ENCODE peak calls at places on chromosomes 1 and 21, in five cellular contexts. X, L, W, G and R are unnamed samples. For H3K4me1, the result is how much of the 10 kb centered on the place peaks cover.

GRCh38 chr1:155091071-155092051 is 12.7 kb downstream of the EFNA3 start:
- DNase-seq in X (peak), L (peak), W (peak), G (peak), R (peak)

GRCh38 chr1:150072959-150073358 is 5.4 kb downstream of the VPS45 start:
- DNase-seq in X (no peak), L (no peak), W (no peak), G (no peak), R (no peak)

GRCh38 chr21:34881894-34882371 is 167.2 kb downstream of the RUNX1 start:
- DNase-seq in X (no peak), L (no peak), W (no peak), G (no peak), R (no peak)

GRCh38 chr1:116988908-116989307 is 12.7 kb upstream of the CD101 start:
- DNase-seq in X (peak), L (no peak), W (no peak), G (no peak), R (no peak)

GRCh38 chr1:30054126-30054525 is 669.3 kb downstream of the MATN1 start:
- DNase-seq in X (no peak), L (no peak), W (peak), G (no peak), R (no peak)

GRCh38 chr1:181137217-181137743 is 48.8 kb downstream of the IER5 start:
- DNase-seq in X (no peak), L (no peak), W (no peak), G (no peak), R (no peak)

GRCh38 chr1:25543425-25544242 is at the start of gene LDLRAP1:
- DNase-seq in X (peak), L (peak), W (peak), G (peak), R (peak)

GRCh38 chr1:119637719-119638118 is 10.3 kb downstream of the ZNF697 start:
- DNase-seq in X (no peak), L (no peak), W (no peak), G (no peak), R (no peak)

GRCh38 chr1:202745313-202745888 is 35.1 kb upstream of the SYT2 start:
- DNase-seq in X (no peak), L (no peak), W (no peak), G (no peak), R (no peak)

GRCh38 chr1:18957136-18957521 is 653 bp upstream of the IFFO2 start:
- DNase-seq in X (peak), L (no peak), W (no peak), G (no peak), R (peak)

GRCh38 chr1:67948155-67949075 is 102.0 kb downstream of the DIRAS3 start:
- DNase-seq in X (no peak), L (no peak), W (no peak), G (no peak), R (no peak)

GRCh38 chr1:200409203-200409760 is 554 bp downstream of the ZNF281 start:
- DNase-seq in X (peak), L (peak), W (no peak), G (peak), R (peak)
- H3K4me1 ChIP-seq in X (half or more), L (under half), W (under half), G (under half), R (under half)

DNA sequence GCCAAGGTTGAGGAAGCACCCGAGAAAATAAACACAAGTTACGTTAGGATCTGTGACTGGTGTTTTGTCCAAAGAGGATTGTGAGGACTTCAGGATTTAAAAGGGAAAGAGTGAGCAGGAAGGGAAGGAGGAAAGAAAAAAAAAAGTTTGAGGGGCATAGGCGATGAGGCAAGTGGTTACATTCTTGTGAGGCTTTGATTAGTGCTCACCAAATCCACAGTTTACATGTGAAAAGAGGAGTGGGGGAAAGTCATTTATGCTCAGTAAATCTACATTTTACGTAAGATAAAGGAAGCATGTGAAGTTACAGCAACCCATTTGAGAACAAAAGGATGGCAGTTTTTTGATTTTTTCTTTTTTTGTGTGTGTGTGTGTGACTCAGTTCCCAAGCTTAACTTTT is 121.5 kb downstream of the FGGY start:
- DNase-seq in X (no peak), L (no peak), W (peak), G (no peak), R (no peak)
- H3K4me1 ChIP-seq in X (under half), L (under half), W (under half), G (under half), R (under half)

DNA sequence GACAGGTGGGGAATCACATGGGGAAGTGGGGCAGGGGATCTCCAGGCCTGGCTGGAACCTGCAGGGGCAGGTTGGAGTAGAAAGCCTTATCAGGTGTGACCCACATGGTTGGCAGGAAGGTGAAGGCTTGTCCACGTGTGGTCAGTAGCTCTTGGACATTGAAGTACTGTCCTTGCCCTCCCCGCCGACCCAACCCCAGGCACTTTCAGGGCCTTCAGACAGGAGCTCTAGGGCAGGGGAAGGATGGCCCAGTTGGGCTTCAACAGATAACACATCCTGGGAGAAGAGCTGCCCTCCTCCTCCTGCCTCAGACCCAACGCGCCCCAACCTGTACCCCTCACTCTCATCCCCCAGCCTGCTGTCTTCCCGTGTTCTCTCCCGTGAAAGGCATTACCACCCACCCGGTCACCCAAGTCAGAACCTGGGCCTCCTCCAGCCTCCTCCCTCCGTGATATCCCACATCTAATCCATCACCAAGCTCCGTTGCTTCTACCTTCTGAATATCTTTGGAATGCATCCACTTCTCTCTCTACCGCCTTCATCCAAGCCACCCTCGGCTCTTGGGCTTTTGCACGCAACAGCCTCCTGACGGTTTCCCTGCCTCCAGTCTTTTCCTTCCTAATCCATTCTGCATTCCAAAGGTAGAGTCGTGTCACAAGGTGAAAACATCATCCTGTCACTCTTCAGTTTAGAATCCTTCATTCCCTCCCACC is 15.9 kb downstream of the PTPRF start:
- DNase-seq in X (no peak), L (no peak), W (no peak), G (no peak), R (no peak)
- H3K4me1 ChIP-seq in X (half or more), L (under half), W (half or more), G (half or more), R (under half)

DNA sequence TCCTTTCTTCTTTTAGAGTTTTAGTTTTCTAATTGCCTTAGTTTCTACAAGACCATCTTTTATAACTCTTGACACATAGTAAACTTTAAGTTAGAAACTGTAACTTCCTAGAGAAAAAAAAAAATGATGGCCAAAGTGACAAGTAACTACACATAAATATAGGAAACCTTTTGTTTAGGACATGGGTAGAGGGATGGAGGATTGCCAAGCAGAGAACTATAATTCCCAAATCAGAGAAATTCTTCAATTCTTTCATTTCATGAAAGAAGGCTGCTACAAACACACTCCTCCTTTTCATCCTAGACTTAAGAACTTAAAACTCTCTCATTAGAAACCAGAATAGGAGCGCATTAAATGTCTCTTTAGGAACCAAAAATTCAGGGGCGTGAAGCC is 125.0 kb downstream of the PTPN14 start:
- DNase-seq in X (no peak), L (no peak), W (no peak), G (no peak), R (no peak)
- H3K4me1 ChIP-seq in X (under half), L (under half), W (under half), G (under half), R (under half)

GRCh38 chr1:45686081-45687013 is at the start of gene GPBP1L1:
- DNase-seq in X (peak), L (peak), W (peak), G (peak), R (peak)

GRCh38 chr1:45682942-45683341 is 3.4 kb downstream of the GPBP1L1 start:
- DNase-seq in X (no peak), L (no peak), W (no peak), G (no peak), R (no peak)

GRCh38 chr1:45687014-45687752 is 798 bp upstream of the TMEM69 start:
- DNase-seq in X (peak), L (peak), W (peak), G (peak), R (peak)

GRCh38 chr1:45685308-45686080 is 839 bp downstream of the GPBP1L1 start:
- DNase-seq in X (no peak), L (no peak), W (no peak), G (no peak), R (no peak)

GRCh38 chr1:45684402-45684801 is 1.9 kb downstream of the GPBP1L1 start:
- DNase-seq in X (no peak), L (no peak), W (no peak), G (no peak), R (no peak)
- H3K4me1 ChIP-seq in X (half or more), L (half or more), W (under half), G (half or more), R (under half)

GRCh38 chr1:31715097-31715872 is 11.5 kb upstream of the COL16A1 start:
- DNase-seq in X (peak), L (peak), W (peak), G (peak), R (peak)
- H3K4me1 ChIP-seq in X (under half), L (under half), W (under half), G (under half), R (under half)

GRCh38 chr1:53257454-53258081 is 19.2 kb upstream of the MAGOH start:
- DNase-seq in X (no peak), L (no peak), W (no peak), G (no peak), R (no peak)
- H3K4me1 ChIP-seq in X (under half), L (under half), W (under half), G (under half), R (under half)